ENCODE peak calls at places on chromosomes 12 and 14, in six cellular contexts. H, G, N, Q, E and D are unnamed samples.

GRCh38 chr14:103543721-103544626 is 15.0 kb downstream of the TRMT61A start:
- DNase-seq in H (no peak), G (no peak), N (no peak), Q (no peak), E (no peak), D (no peak)

GRCh38 chr14:101897326-101897725 is 67.0 kb upstream of the DYNC1H1 start:
- DNase-seq in H (no peak), G (no peak), N (no peak), Q (no peak), E (no peak), D (no peak)

GRCh38 chr14:28101992-28102391 is 664.6 kb upstream of the FOXG1 start:
- DNase-seq in H (no peak), G (no peak), N (no peak), Q (peak; percentile 92), E (no peak), D (no peak)

GRCh38 chr14:75886661-75887348 is 95.0 kb downstream of the TGFB3 start:
- DNase-seq in H (no peak), G (no peak), N (no peak), Q (no peak), E (no peak), D (no peak)

GRCh38 chr12:130166306-130166705 is 4.0 kb downstream of the FZD10 start:
- DNase-seq in H (no peak), G (no peak), N (no peak), Q (no peak), E (no peak), D (peak; percentile 20)

GRCh38 chr14:52792097-52792415 is 649 bp upstream of the GNPNAT1 start:
- DNase-seq in H (no peak), G (no peak), N (no peak), Q (no peak), E (no peak), D (no peak)

GRCh38 chr14:45641541-45641940 is 388.5 kb upstream of the MIS18BP1 start:
- DNase-seq in H (no peak), G (no peak), N (no peak), Q (peak; percentile 50), E (no peak), D (no peak)

GRCh38 chr12:93802293-93802692 is 125.1 kb downstream of the CRADD start:
- DNase-seq in H (no peak), G (no peak), N (no peak), Q (no peak), E (no peak), D (no peak)

GRCh38 chr14:68518180-68518579 is 274.7 kb downstream of the ZFP36L1 start:
- DNase-seq in H (peak; percentile 81), G (no peak), N (no peak), Q (no peak), E (no peak), D (no peak)

GRCh38 chr14:101001311-101002069 is 98.0 kb upstream of the RTL1 start:
- DNase-seq in H (no peak), G (peak; percentile 90), N (peak; percentile 44), Q (no peak), E (no peak), D (no peak)

GRCh38 chr12:111754671-111755070 is 12.1 kb upstream of the ALDH2 start:
- DNase-seq in H (no peak), G (no peak), N (no peak), Q (no peak), E (no peak), D (no peak)

GRCh38 chr12:43921666-43922337 is 85.9 kb downstream of the TMEM117 start:
- DNase-seq in H (no peak), G (peak; percentile 31), N (peak; percentile 24), Q (no peak), E (no peak), D (no peak)

GRCh38 chr14:38255408-38255672 is 553 bp downstream of the CLEC14A start:
- DNase-seq in H (no peak), G (peak; percentile 10), N (peak; percentile 7), Q (no peak), E (no peak), D (no peak)

GRCh38 chr12:117582135-117582784 is 220.8 kb upstream of the NOS1 start:
- DNase-seq in H (no peak), G (no peak), N (no peak), Q (no peak), E (no peak), D (no peak)

GRCh38 chr12:22262309-22262708 is 72.2 kb downstream of the ST8SIA1 start:
- DNase-seq in H (no peak), G (peak; percentile 73), N (peak; percentile 19), Q (no peak), E (no peak), D (peak; percentile 51)

GRCh38 chr12:106019130-106019529 is 119.6 kb downstream of the NUAK1 start:
- DNase-seq in H (no peak), G (no peak), N (no peak), Q (no peak), E (no peak), D (no peak)

GRCh38 chr14:101972126-101972785 is 7.9 kb downstream of the DYNC1H1 start:
- DNase-seq in H (no peak), G (peak; percentile 99), N (peak; percentile 99), Q (no peak), E (no peak), D (no peak)

GRCh38 chr12:78540621-78541336 is 323.8 kb upstream of the SYT1 start:
- DNase-seq in H (no peak), G (peak; percentile 12), N (no peak), Q (no peak), E (no peak), D (no peak)

GRCh38 chr14:81323094-81323493 is 77.0 kb downstream of the STON2 start:
- DNase-seq in H (no peak), G (no peak), N (no peak), Q (peak; percentile 31), E (no peak), D (no peak)

GRCh38 chr14:23725980-23726746 is 90.0 kb downstream of the DHRS2 start:
- DNase-seq in H (no peak), G (no peak), N (no peak), Q (no peak), E (no peak), D (no peak)

GRCh38 chr12:51785906-51786305 is 62.6 kb downstream of the FIGNL2 start:
- DNase-seq in H (no peak), G (no peak), N (no peak), Q (no peak), E (no peak), D (no peak)

GRCh38 chr14:52355016-52355430 is 40.9 kb downstream of the PTGER2 start:
- DNase-seq in H (no peak), G (peak; percentile 98), N (peak; percentile 94), Q (no peak), E (no peak), D (no peak)

GRCh38 chr12:25317553-25317952 is 66.8 kb upstream of the KRAS start:
- DNase-seq in H (no peak), G (peak; percentile 16), N (no peak), Q (no peak), E (no peak), D (no peak)

GRCh38 chr12:117680311-117680710 is 288.5 kb downstream of the KSR2 start:
- DNase-seq in H (no peak), G (peak; percentile 53), N (peak; percentile 15), Q (no peak), E (no peak), D (no peak)

GRCh38 chr12:52691076-52691764 is 11.0 kb upstream of the KRT1 start:
- DNase-seq in H (peak; percentile 77), G (no peak), N (no peak), Q (peak; percentile 41), E (peak; percentile 53), D (peak; percentile 54)

GRCh38 chr12:31629756-31630732 is 29.4 kb upstream of the ETFBKMT start:
- DNase-seq in H (no peak), G (peak; percentile 83), N (peak; percentile 72), Q (no peak), E (no peak), D (no peak)

GRCh38 chr12:20024194-20024593 is 344.1 kb upstream of the PDE3A start:
- DNase-seq in H (no peak), G (no peak), N (no peak), Q (no peak), E (no peak), D (no peak)

GRCh38 chr14:77290705-77291104 is 19.7 kb upstream of the NGB start:
- DNase-seq in H (no peak), G (peak; percentile 36), N (no peak), Q (no peak), E (no peak), D (no peak)

GRCh38 chr12:126055521-126055920 is 990.3 kb downstream of the AACS start:
- DNase-seq in H (no peak), G (peak; percentile 99), N (peak; percentile 94), Q (no peak), E (no peak), D (no peak)

GRCh38 chr12:17097674-17098073 is 491.7 kb upstream of the LMO3 start:
- DNase-seq in H (no peak), G (no peak), N (no peak), Q (no peak), E (no peak), D (no peak)

GRCh38 chr12:111100003-111100402 is 179.6 kb upstream of the MYL2 start:
- DNase-seq in H (no peak), G (no peak), N (no peak), Q (no peak), E (no peak), D (no peak)

GRCh38 chr14:30903285-30904124 is 29.1 kb downstream of the COCH start:
- DNase-seq in H (no peak), G (no peak), N (no peak), Q (no peak), E (no peak), D (no peak)

GRCh38 chr12:104306943-104307654 is 3.6 kb downstream of the EID3 start:
- DNase-seq in H (no peak), G (no peak), N (no peak), Q (no peak), E (no peak), D (no peak)

GRCh38 chr12:120687570-120688289 is 781 bp downstream of the MLEC start:
- DNase-seq in H (peak; percentile 62), G (no peak), N (no peak), Q (no peak), E (peak; percentile 48), D (no peak)

GRCh38 chr14:64504897-64505771 is 564 bp downstream of the ZBTB1 start:
- DNase-seq in H (peak; percentile 91), G (peak; percentile 73), N (peak; percentile 90), Q (peak; percentile 87), E (peak; percentile 85), D (peak; percentile 88)

GRCh38 chr14:70061108-70061507 is 127.6 kb downstream of the SLC8A3 start:
- DNase-seq in H (no peak), G (no peak), N (no peak), Q (no peak), E (no peak), D (no peak)